ENCODE peak calls at places on chromosome 4, in six cellular contexts. N is A549, J is HepG2, F is K562, L is GM12878, C is IMR-90. K is an unnamed sample.
A peak's percentile ranks its signal among the peaks of the same experiment; 100 is the strongest.

GRCh38 chr4:61753739-61754138 is 553.6 kb downstream of the ADGRL3 start:
- DNase-seq in N (no peak), J (no peak), F (no peak), L (no peak), C (no peak), K (no peak)

GRCh38 chr4:76192221-76192620 is 21.4 kb downstream of the SCARB2 start:
- DNase-seq in N (no peak), J (no peak), F (no peak), L (no peak), C (no peak), K (no peak)

GRCh38 chr4:48237996-48238645 is 31.5 kb downstream of the TEC start:
- DNase-seq in N (peak; percentile 12), J (no peak), F (no peak), L (no peak), C (peak; percentile 15), K (no peak)

GRCh38 chr4:10087152-10087791 is 29.3 kb downstream of the WDR1 start:
- DNase-seq in N (no peak), J (no peak), F (no peak), L (no peak), C (no peak), K (no peak)

GRCh38 chr4:162408309-162408708 is 244.5 kb upstream of the FSTL5 start:
- DNase-seq in N (no peak), J (no peak), F (no peak), L (no peak), C (no peak), K (no peak)

GRCh38 chr4:94976371-94977011 is 218.7 kb downstream of the BMPR1B start:
- DNase-seq in N (peak; percentile 50), J (no peak), F (no peak), L (no peak), C (peak; percentile 68), K (no peak)

GRCh38 chr4:182862921-182863320 is 54.3 kb downstream of the DCTD start:
- DNase-seq in N (no peak), J (no peak), F (no peak), L (no peak), C (no peak), K (no peak)

GRCh38 chr4:75940692-75941253 is at the start of gene NAAA:
- DNase-seq in N (peak; percentile 83), J (peak; percentile 62), F (peak; percentile 76), L (no peak), C (peak; percentile 65), K (peak; percentile 69)

GRCh38 chr4:77040856-77041576 is 34.8 kb downstream of the CCNI start:
- DNase-seq in N (no peak), J (no peak), F (no peak), L (no peak), C (peak; percentile 57), K (no peak)

GRCh38 chr4:95499176-95499760 is 49.5 kb downstream of the UNC5C start:
- DNase-seq in N (no peak), J (no peak), F (no peak), L (no peak), C (no peak), K (no peak)

GRCh38 chr4:54525602-54526001 is 132.2 kb upstream of the KIT start:
- DNase-seq in N (peak; percentile 15), J (no peak), F (no peak), L (no peak), C (peak; percentile 91), K (no peak)

GRCh38 chr4:105246712-105247111 is 100.0 kb downstream of the TET2 start:
- DNase-seq in N (no peak), J (no peak), F (no peak), L (no peak), C (peak; percentile 79), K (no peak)

DNA sequence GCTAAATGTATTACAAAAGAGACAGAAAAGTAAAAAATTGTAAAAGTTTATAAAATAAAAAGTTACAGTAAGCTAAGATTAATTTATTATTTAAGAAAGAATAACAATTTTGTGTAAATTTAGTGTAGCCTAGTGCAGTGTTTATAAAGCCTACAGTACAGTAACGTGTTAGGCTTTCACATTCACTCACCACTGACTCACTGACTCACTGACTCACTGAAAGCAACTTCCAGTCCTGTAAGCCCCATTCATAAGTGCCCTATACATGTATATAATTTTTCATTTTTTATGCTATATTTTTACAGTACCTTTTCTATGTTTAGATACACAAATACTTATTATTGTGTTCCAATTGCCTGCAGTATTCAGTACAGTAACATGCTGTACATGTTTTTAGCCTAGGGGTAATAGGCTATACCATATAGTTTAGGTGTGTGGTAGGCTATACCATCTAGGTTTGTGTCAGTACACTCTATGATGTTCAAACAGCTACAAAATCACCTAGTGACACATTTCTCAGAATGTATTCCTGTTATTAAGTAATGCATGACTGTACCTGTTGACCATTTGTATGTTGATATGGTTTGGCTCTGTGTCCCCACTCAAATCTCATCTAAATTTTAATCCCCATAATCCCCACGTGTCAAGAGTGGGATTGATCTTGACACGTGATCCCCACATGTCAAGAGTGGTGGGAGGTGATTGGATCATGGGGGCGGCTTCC is 57.9 kb downstream of the CFAP299 start:
- DNase-seq in N (no peak), J (no peak), F (no peak), L (no peak), C (peak; percentile 94), K (no peak)
- TF ChIP-seq BHLHE40 in N (no peak), J (no peak), F (no peak), L (no peak), C (peak; percentile 58), K (no peak)

DNA sequence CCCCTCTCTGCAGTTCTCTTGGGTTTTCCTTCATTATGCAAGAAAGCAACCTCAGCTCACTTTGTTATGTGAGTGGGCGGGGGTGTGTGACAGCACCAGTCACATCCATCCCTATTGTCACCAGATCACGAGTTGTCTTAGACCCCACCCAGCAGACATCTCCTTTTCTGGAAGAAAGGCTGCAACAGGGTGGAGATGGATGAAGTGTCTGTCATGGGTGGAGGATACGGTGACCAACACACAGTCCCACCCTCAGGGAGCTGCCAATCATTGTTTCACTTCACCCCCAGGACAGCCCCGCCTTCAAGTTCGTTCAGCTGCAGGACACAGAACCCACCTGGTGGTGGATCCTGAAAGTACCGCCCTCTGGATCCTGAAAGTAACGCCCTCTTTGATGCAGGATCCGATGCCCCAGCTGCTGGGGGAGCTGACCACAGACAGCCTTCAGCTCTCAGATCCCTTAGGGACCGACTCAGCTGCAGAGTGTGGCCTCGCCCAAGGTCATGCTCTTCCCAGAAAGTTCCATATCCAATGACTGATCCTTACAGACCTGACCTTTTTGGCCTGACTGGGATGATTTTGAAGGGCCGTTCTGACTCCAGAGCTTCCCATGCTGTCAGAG is 79.7 kb downstream of the SMIM20 start:
- DNase-seq in N (peak; percentile 33), J (peak; percentile 35), F (peak; percentile 70), L (no peak), C (no peak), K (peak; percentile 31)
- TF ChIP-seq BHLHE40 in N (no peak), J (no peak), F (no peak), L (no peak), C (no peak), K (no peak)

DNA sequence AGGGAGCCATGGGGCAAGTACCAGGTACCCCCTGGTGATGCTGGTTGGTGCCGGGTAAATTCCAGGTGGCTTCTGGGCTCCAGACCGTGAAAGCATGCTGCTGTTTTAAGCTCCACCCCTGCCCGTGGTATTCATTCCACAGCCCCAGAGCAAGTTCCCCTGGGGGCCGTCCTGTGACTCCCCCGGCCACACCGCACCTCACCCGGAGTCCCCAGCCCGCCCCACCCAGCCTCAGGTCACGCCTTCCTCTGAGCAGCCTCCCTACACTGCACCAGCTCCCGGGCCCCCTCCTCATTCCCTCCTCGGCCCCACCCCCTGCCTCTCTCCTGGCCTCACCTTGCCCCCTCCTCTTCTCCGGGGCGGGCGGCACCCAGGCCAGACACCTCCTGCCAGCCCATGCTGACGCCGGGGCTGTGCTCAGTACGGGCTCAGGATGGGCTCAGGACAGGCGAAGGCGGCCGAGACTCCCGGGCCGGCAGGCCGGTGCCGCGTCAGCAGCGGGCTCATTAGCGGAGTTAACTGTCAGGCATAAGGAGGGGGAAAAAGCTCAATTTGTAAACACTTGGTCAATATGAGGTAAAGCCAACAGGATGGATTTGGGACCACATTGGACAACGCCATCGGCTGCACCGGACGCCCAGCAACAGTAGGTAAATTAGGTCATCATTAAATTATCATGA is 127.4 kb downstream of the FAM53A start:
- DNase-seq in N (no peak), J (no peak), F (no peak), L (no peak), C (no peak), K (no peak)
- TF ChIP-seq BHLHE40 in N (no peak), J (no peak), F (no peak), L (no peak), C (no peak), K (no peak)

GRCh38 chr4:113760094-113760851 is 1.3 kb downstream of the CAMK2D start:
- DNase-seq in N (peak; percentile 36), J (no peak), F (no peak), L (no peak), C (peak; percentile 61), K (peak; percentile 9)
- TF ChIP-seq BHLHE40 in N (no peak), J (no peak), F (no peak), L (no peak), C (no peak), K (no peak)

GRCh38 chr4:93183589-93183988 is 645.0 kb upstream of the ATOH1 start:
- DNase-seq in N (no peak), J (no peak), F (no peak), L (no peak), C (no peak), K (no peak)
- TF ChIP-seq BHLHE40 in N (no peak), J (no peak), F (no peak), L (no peak), C (no peak), K (no peak)